ENCODE peak calls at places on chromosomes 7 and 10, in six cellular contexts. U is left ventricle myocardium inferior, P is tibial nerve, N is Panc1, L is hepatocyte, E is psoas muscle. S is an unnamed sample. For H3K4me1 and H3K27me3, the result is how much of the 10 kb centered on the place peaks cover.

GRCh38 chr10:132841254-132841975 is 55.5 kb upstream of the NKX6-2 start:
- DNase-seq in U (no peak), P (no peak), N (no peak), L (no peak), E (peak), S (no peak)

GRCh38 chr10:4941540-4942330 is 21.5 kb upstream of the AKR1C1 start:
- DNase-seq in U (no peak), P (no peak), N (no peak), L (peak), E (no peak), S (no peak)

GRCh38 chr7:120588411-120588810 is 269.5 kb downstream of the TSPAN12 start:
- DNase-seq in U (no peak), P (no peak), N (no peak), L (no peak), E (no peak), S (no peak)

GRCh38 chr10:71314028-71314693 is 4.9 kb upstream of the SLC29A3 start:
- DNase-seq in U (peak), P (no peak), N (peak), L (peak), E (peak), S (no peak)

GRCh38 chr7:19754521-19755116 is 18.8 kb downstream of the TMEM196 start:
- DNase-seq in U (no peak), P (no peak), N (peak), L (peak), E (no peak), S (no peak)

GRCh38 chr7:99975782-99976521 is at the start of gene AZGP1:
- DNase-seq in U (peak), P (no peak), N (no peak), L (peak), E (no peak), S (peak)

GRCh38 chr10:67076175-67076574 is 150.3 kb downstream of the LRRTM3 start:
- DNase-seq in U (no peak), P (no peak), N (no peak), L (peak), E (no peak), S (no peak)

GRCh38 chr10:130018253-130018652 is 54.2 kb upstream of the EBF3 start:
- DNase-seq in U (no peak), P (no peak), N (no peak), L (peak), E (no peak), S (no peak)

GRCh38 chr7:24038993-24039392 is 245.0 kb upstream of the NPY start:
- DNase-seq in U (no peak), P (no peak), N (no peak), L (no peak), E (no peak), S (no peak)

GRCh38 chr10:23643396-23643795 is 204.5 kb downstream of the OTUD1 start:
- DNase-seq in U (no peak), P (no peak), N (no peak), L (no peak), E (no peak), S (no peak)

GRCh38 chr7:128383781-128384180 is 22.3 kb upstream of the PRRT4 start:
- DNase-seq in U (no peak), P (no peak), N (no peak), L (no peak), E (no peak), S (no peak)

GRCh38 chr10:35400600-35401268 is 64.4 kb downstream of the CCNY start:
- DNase-seq in U (no peak), P (no peak), N (no peak), L (no peak), E (no peak), S (no peak)

GRCh38 chr10:35397953-35398352 is 61.6 kb downstream of the CCNY start:
- DNase-seq in U (no peak), P (no peak), N (no peak), L (no peak), E (no peak), S (no peak)

GRCh38 chr10:35399414-35400009 is 63.2 kb downstream of the CCNY start:
- DNase-seq in U (no peak), P (no peak), N (no peak), L (no peak), E (no peak), S (no peak)

GRCh38 chr10:35398355-35398754 is 62.0 kb downstream of the CCNY start:
- DNase-seq in U (no peak), P (no peak), N (no peak), L (no peak), E (no peak), S (no peak)

GRCh38 chr10:35398888-35399287 is 62.6 kb downstream of the CCNY start:
- DNase-seq in U (no peak), P (no peak), N (no peak), L (no peak), E (no peak), S (no peak)
- H3K4me1 ChIP-seq in U (half or more), P (under half), N (under half), L (under half), E (half or more), S (under half)

GRCh38 chr7:136501151-136501550 is 367.3 kb upstream of the CHRM2 start:
- DNase-seq in U (no peak), P (no peak), N (no peak), L (no peak), E (no peak), S (no peak)
- H3K27me3 ChIP-seq in U (under half), P (under half), N (under half), L (under half), E (under half), S (under half)

GRCh38 chr10:124060148-124060720 is 33.2 kb downstream of the CHST15 start:
- DNase-seq in U (no peak), P (no peak), N (no peak), L (no peak), E (no peak), S (peak)
- H3K4me1 ChIP-seq in U (under half), P (under half), N (under half), L (under half), E (under half), S (under half)

GRCh38 chr10:78983608-78984007 is 85.2 kb upstream of the ZMIZ1 start:
- DNase-seq in U (no peak), P (no peak), N (no peak), L (no peak), E (no peak), S (no peak)

GRCh38 chr10:78981970-78982281 is 86.8 kb upstream of the ZMIZ1 start:
- DNase-seq in U (peak), P (no peak), N (no peak), L (no peak), E (peak), S (no peak)

GRCh38 chr10:78981257-78981969 is 87.4 kb upstream of the ZMIZ1 start:
- DNase-seq in U (no peak), P (no peak), N (no peak), L (no peak), E (peak), S (peak)

GRCh38 chr10:78980815-78981214 is 88.0 kb upstream of the ZMIZ1 start:
- DNase-seq in U (no peak), P (no peak), N (no peak), L (no peak), E (no peak), S (no peak)

GRCh38 chr10:78982726-78983125 is 86.0 kb upstream of the ZMIZ1 start:
- DNase-seq in U (no peak), P (no peak), N (no peak), L (no peak), E (peak), S (no peak)
- H3K27me3 ChIP-seq in U (under half), P (under half), N (under half), L (under half), E (under half), S (under half)

S was measured in pancreas.